ENCODE peak calls at places on chromosomes 3 and 15, in five cellular contexts. One of them, this sample, is unnamed.

GRCh38 chr3:23241256-23241655 is 38.1 kb downstream of the UBE2E2 start:
- DNase-seq in adrenal gland: no peak
- DNase-seq in GM12865: no peak
- DNase-seq in body of pancreas: no peak
- DNase-seq in IMR-90: no peak
- DNase-seq in this sample: no peak

GRCh38 chr15:46304320-46304719 is 669.5 kb downstream of the SQOR start:
- DNase-seq in adrenal gland: no peak
- DNase-seq in GM12865: no peak
- DNase-seq in body of pancreas: no peak
- DNase-seq in IMR-90: no peak
- DNase-seq in this sample: peak

GRCh38 chr3:174776123-174776522 is 83.0 kb upstream of the NAALADL2 start:
- DNase-seq in adrenal gland: no peak
- DNase-seq in GM12865: no peak
- DNase-seq in body of pancreas: no peak
- DNase-seq in IMR-90: peak
- DNase-seq in this sample: peak

GRCh38 chr15:88002721-88003120 is 253.8 kb downstream of the NTRK3 start:
- DNase-seq in adrenal gland: no peak
- DNase-seq in GM12865: no peak
- DNase-seq in body of pancreas: no peak
- DNase-seq in IMR-90: no peak
- DNase-seq in this sample: no peak

GRCh38 chr3:7707192-7707591 is 794.4 kb upstream of the LMCD1 start:
- DNase-seq in adrenal gland: no peak
- DNase-seq in GM12865: no peak
- DNase-seq in body of pancreas: no peak
- DNase-seq in IMR-90: no peak
- DNase-seq in this sample: no peak

GRCh38 chr3:42161050-42161935 is 70.1 kb downstream of the TRAK1 start:
- DNase-seq in adrenal gland: no peak
- DNase-seq in GM12865: no peak
- DNase-seq in body of pancreas: no peak
- DNase-seq in IMR-90: peak
- DNase-seq in this sample: no peak

GRCh38 chr3:115512565-115513410 is 110.5 kb upstream of the GAP43 start:
- DNase-seq in adrenal gland: peak
- DNase-seq in GM12865: peak
- DNase-seq in body of pancreas: peak
- DNase-seq in IMR-90: peak
- DNase-seq in this sample: peak

GRCh38 chr3:110708166-110708565 is 363.4 kb upstream of the NECTIN3 start:
- DNase-seq in adrenal gland: no peak
- DNase-seq in GM12865: no peak
- DNase-seq in body of pancreas: no peak
- DNase-seq in IMR-90: no peak
- DNase-seq in this sample: no peak

GRCh38 chr3:181103605-181104004 is 114.1 kb upstream of the DNAJC19 start:
- DNase-seq in adrenal gland: no peak
- DNase-seq in GM12865: peak
- DNase-seq in body of pancreas: no peak
- DNase-seq in IMR-90: no peak
- DNase-seq in this sample: peak

GRCh38 chr3:178856804-178857203 is 214.8 kb downstream of the ZMAT3 start:
- DNase-seq in adrenal gland: no peak
- DNase-seq in GM12865: no peak
- DNase-seq in body of pancreas: no peak
- DNase-seq in IMR-90: no peak
- DNase-seq in this sample: peak

GRCh38 chr15:74200394-74200793 is 2.2 kb downstream of the STRA6 start:
- DNase-seq in adrenal gland: peak
- DNase-seq in GM12865: peak
- DNase-seq in body of pancreas: no peak
- DNase-seq in IMR-90: peak
- DNase-seq in this sample: peak

GRCh38 chr15:63601026-63601726 is 4.0 kb downstream of the FBXL22 start:
- DNase-seq in adrenal gland: peak
- DNase-seq in GM12865: peak
- DNase-seq in body of pancreas: peak
- DNase-seq in IMR-90: peak
- DNase-seq in this sample: peak

GRCh38 chr15:33226559-33227181 is 32.2 kb upstream of the FMN1 start:
- DNase-seq in adrenal gland: peak
- DNase-seq in GM12865: peak
- DNase-seq in body of pancreas: peak
- DNase-seq in IMR-90: no peak
- DNase-seq in this sample: peak
- TF ChIP-seq CTCF in adrenal gland: peak
- TF ChIP-seq CTCF in GM12865: peak
- TF ChIP-seq CTCF in body of pancreas: peak
- TF ChIP-seq CTCF in IMR-90: no peak
- TF ChIP-seq CTCF in this sample: peak

GRCh38 chr3:15964605-15965061 is 166.9 kb upstream of the ANKRD28 start:
- DNase-seq in adrenal gland: peak
- DNase-seq in GM12865: no peak
- DNase-seq in body of pancreas: no peak
- DNase-seq in IMR-90: peak
- DNase-seq in this sample: no peak
- H3K4me3 ChIP-seq in adrenal gland: no peak
- H3K4me3 ChIP-seq in GM12865: no peak
- H3K4me3 ChIP-seq in body of pancreas: no peak
- H3K4me3 ChIP-seq in IMR-90: peak
- H3K4me3 ChIP-seq in this sample: no peak

GRCh38 chr15:91852741-91853500 is 587 bp upstream of the SLCO3A1 start:
- DNase-seq in adrenal gland: peak
- DNase-seq in GM12865: peak
- DNase-seq in body of pancreas: peak
- DNase-seq in IMR-90: peak
- DNase-seq in this sample: peak
- TF ChIP-seq CTCF in adrenal gland: peak
- TF ChIP-seq CTCF in GM12865: peak
- TF ChIP-seq CTCF in body of pancreas: peak
- TF ChIP-seq CTCF in IMR-90: peak
- TF ChIP-seq CTCF in this sample: peak

GRCh38 chr3:9111349-9112265 is 137.8 kb downstream of the SRGAP3 start:
- DNase-seq in adrenal gland: peak
- DNase-seq in GM12865: no peak
- DNase-seq in body of pancreas: no peak
- DNase-seq in IMR-90: peak
- DNase-seq in this sample: no peak
- H3K4me3 ChIP-seq in adrenal gland: no peak
- H3K4me3 ChIP-seq in GM12865: no peak
- H3K4me3 ChIP-seq in body of pancreas: no peak
- H3K4me3 ChIP-seq in IMR-90: no peak
- H3K4me3 ChIP-seq in this sample: no peak

GRCh38 chr3:141753399-141753798 is 9.8 kb upstream of the GRK7 start:
- DNase-seq in adrenal gland: no peak
- DNase-seq in GM12865: no peak
- DNase-seq in body of pancreas: no peak
- DNase-seq in IMR-90: no peak
- DNase-seq in this sample: no peak
- TF ChIP-seq CTCF in adrenal gland: no peak
- TF ChIP-seq CTCF in GM12865: no peak
- TF ChIP-seq CTCF in body of pancreas: no peak
- TF ChIP-seq CTCF in IMR-90: no peak
- TF ChIP-seq CTCF in this sample: no peak

DNA sequence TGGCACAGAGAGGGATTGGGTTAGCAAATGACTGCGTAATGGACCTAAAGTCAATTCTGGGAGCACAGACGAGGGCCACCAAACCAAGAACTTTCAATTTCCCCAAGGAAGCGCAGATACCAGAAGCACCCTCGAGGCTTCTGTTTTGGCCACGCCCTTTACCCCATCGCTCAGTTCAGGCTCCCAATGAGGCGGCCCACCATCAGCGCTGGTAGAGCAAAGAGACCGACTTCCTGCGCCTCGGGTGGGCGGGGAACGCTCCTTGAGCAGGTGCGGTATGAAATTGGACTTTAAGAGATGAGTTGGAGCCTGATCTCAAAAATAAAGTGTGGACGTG is 603 bp upstream of the SPSB4 start:
- DNase-seq in adrenal gland: no peak
- DNase-seq in GM12865: no peak
- DNase-seq in body of pancreas: no peak
- DNase-seq in IMR-90: no peak
- DNase-seq in this sample: no peak
- H3K4me3 ChIP-seq in adrenal gland: no peak
- H3K4me3 ChIP-seq in GM12865: no peak
- H3K4me3 ChIP-seq in body of pancreas: no peak
- H3K4me3 ChIP-seq in IMR-90: no peak
- H3K4me3 ChIP-seq in this sample: no peak